ENCODE peak calls at places on chromosomes 4 and X, in six cellular contexts. Z is GM23338, S is sigmoid colon, H is spleen, V is upper lobe of left lung, C is HCT116. J is an unnamed sample.

GRCh38 chrX:63350979-63351616 is at the start of gene SPIN4:
- DNase-seq in Z (peak), S (peak), H (peak), V (peak), C (peak), J (peak)

GRCh38 chr4:81852031-81852715 is 380.5 kb upstream of the RASGEF1B start:
- DNase-seq in Z (no peak), S (no peak), H (no peak), V (no peak), C (no peak), J (no peak)

GRCh38 chrX:51459125-51459524 is 37.3 kb downstream of the NUDT11 start:
- DNase-seq in Z (peak), S (no peak), H (no peak), V (no peak), C (peak), J (peak)

GRCh38 chr4:111847256-111848108 is 297.8 kb upstream of the FAM241A start:
- DNase-seq in Z (peak), S (no peak), H (no peak), V (no peak), C (no peak), J (no peak)

GRCh38 chr4:80213117-80213815 is 16.0 kb downstream of the PRDM8 start:
- DNase-seq in Z (no peak), S (no peak), H (no peak), V (no peak), C (no peak), J (no peak)

GRCh38 chrX:107979534-107979933 is 2.6 kb downstream of the TEX13B start:
- DNase-seq in Z (no peak), S (no peak), H (no peak), V (no peak), C (no peak), J (no peak)

GRCh38 chr4:11505225-11505971 is 76.7 kb upstream of the HS3ST1 start:
- DNase-seq in Z (no peak), S (no peak), H (no peak), V (no peak), C (peak), J (no peak)

GRCh38 chr4:102869569-102870227 is 906 bp downstream of the CISD2 start:
- DNase-seq in Z (peak), S (no peak), H (no peak), V (no peak), C (no peak), J (no peak)

GRCh38 chr4:178311992-178312391 is 869.8 kb upstream of the AGA start:
- DNase-seq in Z (no peak), S (no peak), H (no peak), V (no peak), C (no peak), J (no peak)

GRCh38 chr4:187070740-187071139 is 347.1 kb upstream of the FAT1 start:
- DNase-seq in Z (peak), S (no peak), H (no peak), V (no peak), C (no peak), J (no peak)

GRCh38 chrX:33968611-33969010 is 163.5 kb downstream of the FAM47A start:
- DNase-seq in Z (no peak), S (no peak), H (peak), V (peak), C (no peak), J (no peak)

GRCh38 chrX:15050395-15050794 is 177.2 kb downstream of the MOSPD2 start:
- DNase-seq in Z (no peak), S (no peak), H (no peak), V (no peak), C (no peak), J (no peak)

GRCh38 chr4:157075811-157076577 is at the start of gene GLRB:
- DNase-seq in Z (peak), S (peak), H (peak), V (peak), C (no peak), J (no peak)

GRCh38 chrX:57211906-57212305 is 74.6 kb upstream of the FAAH2 start:
- DNase-seq in Z (peak), S (no peak), H (no peak), V (no peak), C (no peak), J (no peak)

GRCh38 chrX:135596495-135596894 is 76.0 kb downstream of the INTS6L start:
- DNase-seq in Z (peak), S (no peak), H (peak), V (no peak), C (peak), J (peak)

GRCh38 chr4:84024405-84024804 is 474.7 kb downstream of the NKX6-1 start:
- DNase-seq in Z (no peak), S (no peak), H (no peak), V (no peak), C (no peak), J (no peak)

GRCh38 chrX:323721-324628 is 5.4 kb upstream of the GTPBP6 start:
- DNase-seq in Z (peak), S (peak), H (peak), V (peak), C (peak), J (peak)

GRCh38 chr4:37549003-37549402 is 137.2 kb downstream of the RELL1 start:
- DNase-seq in Z (no peak), S (no peak), H (no peak), V (no peak), C (no peak), J (no peak)

GRCh38 chrX:9940397-9940796 is 26.8 kb upstream of the CLDN34 start:
- DNase-seq in Z (no peak), S (no peak), H (no peak), V (no peak), C (no peak), J (no peak)

GRCh38 chr4:2712261-2712842 is 43.8 kb downstream of the TNIP2 start:
- DNase-seq in Z (peak), S (peak), H (no peak), V (no peak), C (peak), J (no peak)

GRCh38 chrX:118976599-118977340 is 2.4 kb downstream of the LONRF3 start:
- DNase-seq in Z (no peak), S (peak), H (peak), V (peak), C (no peak), J (no peak)

GRCh38 chr4:181897935-181898334 is 345.3 kb upstream of the TENM3 start:
- DNase-seq in Z (no peak), S (no peak), H (no peak), V (no peak), C (no peak), J (no peak)

GRCh38 chr4:87073570-87074470 is 139.0 kb downstream of the AFF1 start:
- DNase-seq in Z (no peak), S (peak), H (peak), V (no peak), C (no peak), J (no peak)

GRCh38 chrX:55908685-55909212 is 191.2 kb downstream of the RRAGB start:
- DNase-seq in Z (peak), S (no peak), H (peak), V (peak), C (no peak), J (no peak)

GRCh38 chr4:55159851-55160250 is 34.5 kb upstream of the KDR start:
- DNase-seq in Z (no peak), S (no peak), H (no peak), V (no peak), C (no peak), J (no peak)

GRCh38 chr4:95178938-95179337 is 369.8 kb downstream of the UNC5C start:
- DNase-seq in Z (no peak), S (no peak), H (no peak), V (no peak), C (no peak), J (no peak)

GRCh38 chrX:123962006-123962485 is 540 bp downstream of the STAG2 start:
- DNase-seq in Z (peak), S (no peak), H (no peak), V (no peak), C (peak), J (peak)
- TF ChIP-seq POLR2AphosphoS5 in Z (no peak), S (no peak), H (no peak), V (no peak), C (no peak), J (no peak)

DNA sequence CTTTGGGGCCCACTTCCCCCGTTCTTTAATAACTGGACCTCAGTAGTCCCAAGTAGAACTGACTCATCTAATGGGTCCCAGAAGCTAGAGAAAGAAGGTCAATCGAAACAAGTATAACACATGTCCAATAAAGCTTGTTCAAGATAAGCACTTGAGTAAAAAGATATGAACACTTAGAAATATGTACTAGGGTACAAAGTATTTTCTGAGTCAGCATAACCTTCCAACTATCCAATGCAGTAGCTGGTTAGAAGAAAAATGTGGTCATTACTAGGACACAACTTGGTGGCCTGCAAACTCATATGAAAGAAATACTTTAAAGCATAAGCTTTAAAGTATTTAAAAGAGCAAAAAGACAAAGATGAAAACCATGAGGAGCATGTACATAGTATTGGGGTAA is 71.6 kb downstream of the DIPK2B start:
- DNase-seq in Z (no peak), S (no peak), H (no peak), V (no peak), C (no peak), J (no peak)
- TF ChIP-seq POLR2AphosphoS5 in Z (no peak), S (no peak), H (no peak), V (no peak), C (no peak), J (no peak)

DNA sequence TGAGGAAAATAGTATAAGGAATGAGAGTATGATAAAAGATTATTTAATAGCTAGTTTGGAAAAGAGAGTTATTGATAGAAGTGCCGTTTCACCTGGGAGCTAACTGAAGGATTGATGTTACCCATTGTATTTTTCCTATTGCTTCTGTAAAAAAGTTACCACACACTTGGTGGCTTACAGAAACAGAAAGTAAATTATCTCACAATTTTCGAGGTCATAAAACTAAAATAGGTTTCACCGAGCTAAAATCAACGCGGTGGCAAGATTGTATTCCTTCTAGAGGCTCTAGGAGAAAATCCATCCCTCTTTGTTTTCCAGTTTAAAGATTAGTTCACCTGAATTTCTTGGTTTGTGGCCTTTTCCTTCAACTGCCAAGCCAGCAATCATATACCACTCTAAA is 11.1 kb upstream of the TRAM1L1 start:
- DNase-seq in Z (no peak), S (no peak), H (no peak), V (no peak), C (no peak), J (no peak)
- TF ChIP-seq POLR2AphosphoS5 in Z (no peak), S (no peak), H (no peak), V (no peak), C (no peak), J (no peak)

GRCh38 chrX:47561653-47562151 is 697 bp downstream of the ARAF start:
- DNase-seq in Z (no peak), S (no peak), H (no peak), V (no peak), C (no peak), J (no peak)

GRCh38 chrX:47560831-47561652 is at the start of gene ARAF:
- DNase-seq in Z (peak), S (peak), H (peak), V (peak), C (peak), J (peak)

GRCh38 chrX:47558436-47558835 is 2.6 kb upstream of the ARAF start:
- DNase-seq in Z (no peak), S (no peak), H (no peak), V (no peak), C (no peak), J (no peak)

GRCh38 chrX:47560179-47560830 is 700 bp upstream of the ARAF start:
- DNase-seq in Z (peak), S (no peak), H (peak), V (no peak), C (no peak), J (no peak)

DNA sequence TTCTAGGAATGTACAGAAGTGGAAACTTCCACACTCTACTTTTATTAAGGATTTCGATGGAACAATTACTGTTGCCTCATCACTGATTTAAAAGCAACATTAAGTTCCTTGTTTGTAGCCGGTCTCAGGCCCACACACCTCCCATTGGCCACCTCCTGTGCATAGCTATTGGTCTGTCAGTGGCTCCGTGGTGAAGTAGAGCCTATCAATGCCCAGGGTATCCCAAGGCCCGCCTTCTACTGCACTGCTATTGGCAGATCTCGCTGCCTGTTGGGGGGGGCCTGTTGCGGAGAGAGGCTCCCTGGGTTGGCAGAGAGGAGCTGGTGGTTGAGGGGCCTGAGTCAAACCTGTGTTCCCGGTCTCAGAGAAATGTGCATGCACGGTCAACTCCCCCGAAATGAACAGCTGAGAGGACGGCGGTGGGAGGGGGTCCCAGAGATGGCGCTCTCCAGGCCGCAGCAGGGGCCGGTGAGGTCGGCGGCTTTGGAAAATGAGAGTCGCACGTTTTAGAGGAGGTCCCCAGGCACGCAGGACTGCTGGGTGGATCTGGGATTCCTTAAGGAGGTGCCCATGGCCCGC is 4.9 kb upstream of the ARAF start:
- DNase-seq in Z (peak), S (peak), H (peak), V (peak), C (no peak), J (peak)
- TF ChIP-seq POLR2AphosphoS5 in Z (peak), S (peak), H (peak), V (peak), C (no peak), J (peak)

DNA sequence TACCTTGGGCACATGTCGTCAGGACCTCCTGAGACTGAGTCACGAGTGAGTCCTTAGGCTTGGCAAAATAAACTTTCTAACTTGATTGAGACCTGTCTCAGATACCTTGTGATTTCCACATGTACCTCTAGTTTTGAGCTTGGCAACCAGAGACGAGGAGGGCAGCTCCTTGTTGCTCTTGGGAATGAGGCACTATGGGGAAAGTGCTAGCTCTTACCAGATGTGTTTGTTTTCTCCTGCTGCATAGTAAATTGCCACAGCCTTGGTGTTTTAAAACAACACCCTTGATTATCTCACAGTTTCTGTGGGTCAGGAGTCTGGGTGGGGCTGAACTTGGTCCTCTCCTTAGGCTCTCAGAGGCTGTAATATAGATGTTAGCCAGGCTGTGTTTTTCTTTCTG is 59.1 kb upstream of the MAML3 start:
- DNase-seq in Z (no peak), S (no peak), H (no peak), V (no peak), C (no peak), J (no peak)
- TF ChIP-seq POLR2AphosphoS5 in Z (no peak), S (no peak), H (no peak), V (no peak), C (no peak), J (no peak)

DNA sequence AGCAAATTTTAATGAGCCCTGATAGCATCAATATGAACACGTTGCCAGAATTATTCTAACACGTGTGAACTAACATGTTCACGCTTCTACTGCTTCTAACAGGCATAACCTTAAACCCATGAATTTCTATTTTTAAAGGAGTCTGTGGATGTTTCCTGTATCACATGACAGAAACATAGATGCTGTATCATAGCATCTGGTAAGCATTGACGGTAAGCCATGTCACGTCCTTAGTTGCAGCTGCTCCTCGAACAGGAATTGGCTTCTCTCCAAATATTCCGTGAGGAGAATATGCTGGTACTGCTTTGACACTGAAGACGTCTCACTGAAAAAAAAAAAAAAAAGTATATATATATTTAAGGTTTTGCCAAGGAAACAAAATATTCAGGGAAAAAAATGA is 105.1 kb upstream of the MXRA5 start:
- DNase-seq in Z (no peak), S (no peak), H (no peak), V (no peak), C (no peak), J (no peak)
- TF ChIP-seq POLR2AphosphoS5 in Z (no peak), S (no peak), H (no peak), V (no peak), C (no peak), J (no peak)

GRCh38 chr4:41541697-41542096 is 3.7 kb downstream of the LIMCH1 start:
- DNase-seq in Z (peak), S (no peak), H (no peak), V (no peak), C (no peak), J (no peak)
- TF ChIP-seq POLR2AphosphoS5 in Z (no peak), S (no peak), H (peak), V (no peak), C (no peak), J (no peak)

J was measured in HL-60.